ENCODE peak calls at places on chromosomes 7 and 10, in ten cellular contexts. One of them, this sample, is unnamed.

GRCh38 chr7:128957613-128958012 is 19.9 kb downstream of the IRF5 start:
- DNase-seq in right cardiac atrium: no peak
- DNase-seq in endothelial cell: no peak
- DNase-seq in stimulated activated CD8-positive, alpha-beta memory T cell treated with anti-CD3 and anti-CD28 coated beads, Interleukin-15, amount 100 ng/mL, for 24 hours: no peak
- DNase-seq in T-cell: no peak
- DNase-seq in Ammon's horn: no peak
- DNase-seq in naive thymus-derived CD8-positive, alpha-beta T cell: no peak
- DNase-seq in EH: no peak
- DNase-seq in NCI-H2227 treated with DMSO at 0.1 percent for 48 hours: no peak
- DNase-seq in adrenal gland: no peak
- DNase-seq in this sample: no peak

GRCh38 chr7:30436518-30436917 is 42.1 kb downstream of the NOD1 start:
- DNase-seq in right cardiac atrium: no peak
- DNase-seq in endothelial cell: no peak
- DNase-seq in stimulated activated CD8-positive, alpha-beta memory T cell treated with anti-CD3 and anti-CD28 coated beads, Interleukin-15, amount 100 ng/mL, for 24 hours: no peak
- DNase-seq in T-cell: no peak
- DNase-seq in Ammon's horn: no peak
- DNase-seq in naive thymus-derived CD8-positive, alpha-beta T cell: no peak
- DNase-seq in EH: no peak
- DNase-seq in NCI-H2227 treated with DMSO at 0.1 percent for 48 hours: no peak
- DNase-seq in adrenal gland: no peak
- DNase-seq in this sample: no peak

GRCh38 chr10:46514431-46514861 is 42.0 kb downstream of the GPRIN2 start:
- DNase-seq in right cardiac atrium: peak
- DNase-seq in endothelial cell: no peak
- DNase-seq in stimulated activated CD8-positive, alpha-beta memory T cell treated with anti-CD3 and anti-CD28 coated beads, Interleukin-15, amount 100 ng/mL, for 24 hours: no peak
- DNase-seq in T-cell: no peak
- DNase-seq in Ammon's horn: no peak
- DNase-seq in naive thymus-derived CD8-positive, alpha-beta T cell: peak
- DNase-seq in EH: no peak
- DNase-seq in NCI-H2227 treated with DMSO at 0.1 percent for 48 hours: no peak
- DNase-seq in adrenal gland: peak
- DNase-seq in this sample: no peak

GRCh38 chr7:47827886-47828285 is 120.4 kb downstream of the PKD1L1 start:
- DNase-seq in right cardiac atrium: no peak
- DNase-seq in endothelial cell: no peak
- DNase-seq in stimulated activated CD8-positive, alpha-beta memory T cell treated with anti-CD3 and anti-CD28 coated beads, Interleukin-15, amount 100 ng/mL, for 24 hours: no peak
- DNase-seq in T-cell: no peak
- DNase-seq in Ammon's horn: no peak
- DNase-seq in naive thymus-derived CD8-positive, alpha-beta T cell: no peak
- DNase-seq in EH: no peak
- DNase-seq in NCI-H2227 treated with DMSO at 0.1 percent for 48 hours: no peak
- DNase-seq in adrenal gland: no peak
- DNase-seq in this sample: no peak

GRCh38 chr7:38105874-38106483 is 72.1 kb upstream of the STARD3NL start:
- DNase-seq in right cardiac atrium: peak
- DNase-seq in endothelial cell: no peak
- DNase-seq in stimulated activated CD8-positive, alpha-beta memory T cell treated with anti-CD3 and anti-CD28 coated beads, Interleukin-15, amount 100 ng/mL, for 24 hours: no peak
- DNase-seq in T-cell: no peak
- DNase-seq in Ammon's horn: peak
- DNase-seq in naive thymus-derived CD8-positive, alpha-beta T cell: no peak
- DNase-seq in EH: peak
- DNase-seq in NCI-H2227 treated with DMSO at 0.1 percent for 48 hours: peak
- DNase-seq in adrenal gland: peak
- DNase-seq in this sample: no peak

GRCh38 chr7:139153832-139154231 is 44.3 kb upstream of the ZC3HAV1 start:
- DNase-seq in right cardiac atrium: no peak
- DNase-seq in endothelial cell: no peak
- DNase-seq in stimulated activated CD8-positive, alpha-beta memory T cell treated with anti-CD3 and anti-CD28 coated beads, Interleukin-15, amount 100 ng/mL, for 24 hours: no peak
- DNase-seq in T-cell: no peak
- DNase-seq in Ammon's horn: no peak
- DNase-seq in naive thymus-derived CD8-positive, alpha-beta T cell: no peak
- DNase-seq in EH: peak
- DNase-seq in NCI-H2227 treated with DMSO at 0.1 percent for 48 hours: no peak
- DNase-seq in adrenal gland: no peak
- DNase-seq in this sample: no peak

GRCh38 chr10:11183000-11183399 is 165.3 kb downstream of the CELF2 start:
- DNase-seq in right cardiac atrium: no peak
- DNase-seq in endothelial cell: no peak
- DNase-seq in stimulated activated CD8-positive, alpha-beta memory T cell treated with anti-CD3 and anti-CD28 coated beads, Interleukin-15, amount 100 ng/mL, for 24 hours: no peak
- DNase-seq in T-cell: no peak
- DNase-seq in Ammon's horn: no peak
- DNase-seq in naive thymus-derived CD8-positive, alpha-beta T cell: no peak
- DNase-seq in EH: no peak
- DNase-seq in NCI-H2227 treated with DMSO at 0.1 percent for 48 hours: no peak
- DNase-seq in adrenal gland: no peak
- DNase-seq in this sample: no peak

GRCh38 chr7:40880581-40880980 is 745.8 kb downstream of the SUGCT start:
- DNase-seq in right cardiac atrium: no peak
- DNase-seq in endothelial cell: no peak
- DNase-seq in stimulated activated CD8-positive, alpha-beta memory T cell treated with anti-CD3 and anti-CD28 coated beads, Interleukin-15, amount 100 ng/mL, for 24 hours: no peak
- DNase-seq in T-cell: no peak
- DNase-seq in Ammon's horn: no peak
- DNase-seq in naive thymus-derived CD8-positive, alpha-beta T cell: no peak
- DNase-seq in EH: no peak
- DNase-seq in NCI-H2227 treated with DMSO at 0.1 percent for 48 hours: no peak
- DNase-seq in adrenal gland: no peak
- DNase-seq in this sample: no peak

GRCh38 chr7:103632972-103633371 is 187.0 kb upstream of the SLC26A5 start:
- DNase-seq in right cardiac atrium: no peak
- DNase-seq in endothelial cell: no peak
- DNase-seq in stimulated activated CD8-positive, alpha-beta memory T cell treated with anti-CD3 and anti-CD28 coated beads, Interleukin-15, amount 100 ng/mL, for 24 hours: no peak
- DNase-seq in T-cell: no peak
- DNase-seq in Ammon's horn: no peak
- DNase-seq in naive thymus-derived CD8-positive, alpha-beta T cell: no peak
- DNase-seq in EH: peak
- DNase-seq in NCI-H2227 treated with DMSO at 0.1 percent for 48 hours: no peak
- DNase-seq in adrenal gland: no peak
- DNase-seq in this sample: no peak

GRCh38 chr10:79148452-79149344 is 79.9 kb downstream of the ZMIZ1 start:
- DNase-seq in right cardiac atrium: peak
- DNase-seq in endothelial cell: no peak
- DNase-seq in stimulated activated CD8-positive, alpha-beta memory T cell treated with anti-CD3 and anti-CD28 coated beads, Interleukin-15, amount 100 ng/mL, for 24 hours: no peak
- DNase-seq in T-cell: no peak
- DNase-seq in Ammon's horn: peak
- DNase-seq in naive thymus-derived CD8-positive, alpha-beta T cell: no peak
- DNase-seq in EH: peak
- DNase-seq in NCI-H2227 treated with DMSO at 0.1 percent for 48 hours: no peak
- DNase-seq in adrenal gland: peak
- DNase-seq in this sample: no peak

GRCh38 chr7:44969049-44969700 is 9.6 kb downstream of the MYO1G start:
- DNase-seq in right cardiac atrium: no peak
- DNase-seq in endothelial cell: no peak
- DNase-seq in stimulated activated CD8-positive, alpha-beta memory T cell treated with anti-CD3 and anti-CD28 coated beads, Interleukin-15, amount 100 ng/mL, for 24 hours: no peak
- DNase-seq in T-cell: no peak
- DNase-seq in Ammon's horn: no peak
- DNase-seq in naive thymus-derived CD8-positive, alpha-beta T cell: no peak
- DNase-seq in EH: no peak
- DNase-seq in NCI-H2227 treated with DMSO at 0.1 percent for 48 hours: no peak
- DNase-seq in adrenal gland: peak
- DNase-seq in this sample: no peak

GRCh38 chr10:101564490-101564991 is 23.5 kb downstream of the POLL start:
- DNase-seq in right cardiac atrium: peak
- DNase-seq in endothelial cell: no peak
- DNase-seq in stimulated activated CD8-positive, alpha-beta memory T cell treated with anti-CD3 and anti-CD28 coated beads, Interleukin-15, amount 100 ng/mL, for 24 hours: no peak
- DNase-seq in T-cell: no peak
- DNase-seq in Ammon's horn: no peak
- DNase-seq in naive thymus-derived CD8-positive, alpha-beta T cell: peak
- DNase-seq in EH: no peak
- DNase-seq in NCI-H2227 treated with DMSO at 0.1 percent for 48 hours: no peak
- DNase-seq in adrenal gland: peak
- DNase-seq in this sample: no peak

GRCh38 chr10:15399060-15399661 is 28.1 kb upstream of the FAM171A1 start:
- DNase-seq in right cardiac atrium: no peak
- DNase-seq in endothelial cell: no peak
- DNase-seq in stimulated activated CD8-positive, alpha-beta memory T cell treated with anti-CD3 and anti-CD28 coated beads, Interleukin-15, amount 100 ng/mL, for 24 hours: no peak
- DNase-seq in T-cell: no peak
- DNase-seq in Ammon's horn: no peak
- DNase-seq in naive thymus-derived CD8-positive, alpha-beta T cell: no peak
- DNase-seq in EH: no peak
- DNase-seq in NCI-H2227 treated with DMSO at 0.1 percent for 48 hours: no peak
- DNase-seq in adrenal gland: no peak
- DNase-seq in this sample: no peak

GRCh38 chr7:72170489-72170888 is 241.6 kb downstream of the CALN1 start:
- DNase-seq in right cardiac atrium: no peak
- DNase-seq in endothelial cell: no peak
- DNase-seq in stimulated activated CD8-positive, alpha-beta memory T cell treated with anti-CD3 and anti-CD28 coated beads, Interleukin-15, amount 100 ng/mL, for 24 hours: no peak
- DNase-seq in T-cell: no peak
- DNase-seq in Ammon's horn: no peak
- DNase-seq in naive thymus-derived CD8-positive, alpha-beta T cell: no peak
- DNase-seq in EH: no peak
- DNase-seq in NCI-H2227 treated with DMSO at 0.1 percent for 48 hours: no peak
- DNase-seq in adrenal gland: no peak
- DNase-seq in this sample: no peak

GRCh38 chr10:111128331-111129167 is 51.7 kb downstream of the ADRA2A start:
- DNase-seq in right cardiac atrium: no peak
- DNase-seq in endothelial cell: no peak
- DNase-seq in stimulated activated CD8-positive, alpha-beta memory T cell treated with anti-CD3 and anti-CD28 coated beads, Interleukin-15, amount 100 ng/mL, for 24 hours: no peak
- DNase-seq in T-cell: no peak
- DNase-seq in Ammon's horn: peak
- DNase-seq in naive thymus-derived CD8-positive, alpha-beta T cell: no peak
- DNase-seq in EH: peak
- DNase-seq in NCI-H2227 treated with DMSO at 0.1 percent for 48 hours: no peak
- DNase-seq in adrenal gland: peak
- DNase-seq in this sample: no peak

GRCh38 chr7:142568430-142569097 is 180.7 kb upstream of the PRSS1 start:
- DNase-seq in right cardiac atrium: no peak
- DNase-seq in endothelial cell: no peak
- DNase-seq in stimulated activated CD8-positive, alpha-beta memory T cell treated with anti-CD3 and anti-CD28 coated beads, Interleukin-15, amount 100 ng/mL, for 24 hours: no peak
- DNase-seq in T-cell: no peak
- DNase-seq in Ammon's horn: no peak
- DNase-seq in naive thymus-derived CD8-positive, alpha-beta T cell: no peak
- DNase-seq in EH: peak
- DNase-seq in NCI-H2227 treated with DMSO at 0.1 percent for 48 hours: no peak
- DNase-seq in adrenal gland: no peak
- DNase-seq in this sample: no peak

GRCh38 chr7:81627565-81628287 is 142.1 kb downstream of the HGF start:
- DNase-seq in right cardiac atrium: no peak
- DNase-seq in endothelial cell: no peak
- DNase-seq in stimulated activated CD8-positive, alpha-beta memory T cell treated with anti-CD3 and anti-CD28 coated beads, Interleukin-15, amount 100 ng/mL, for 24 hours: no peak
- DNase-seq in T-cell: no peak
- DNase-seq in Ammon's horn: no peak
- DNase-seq in naive thymus-derived CD8-positive, alpha-beta T cell: no peak
- DNase-seq in EH: peak
- DNase-seq in NCI-H2227 treated with DMSO at 0.1 percent for 48 hours: no peak
- DNase-seq in adrenal gland: no peak
- DNase-seq in this sample: no peak

GRCh38 chr10:64733980-64734379 is 1212.8 kb downstream of the REEP3 start:
- DNase-seq in right cardiac atrium: no peak
- DNase-seq in endothelial cell: peak
- DNase-seq in stimulated activated CD8-positive, alpha-beta memory T cell treated with anti-CD3 and anti-CD28 coated beads, Interleukin-15, amount 100 ng/mL, for 24 hours: no peak
- DNase-seq in T-cell: no peak
- DNase-seq in Ammon's horn: peak
- DNase-seq in naive thymus-derived CD8-positive, alpha-beta T cell: no peak
- DNase-seq in EH: no peak
- DNase-seq in NCI-H2227 treated with DMSO at 0.1 percent for 48 hours: no peak
- DNase-seq in adrenal gland: no peak
- DNase-seq in this sample: peak

GRCh38 chr7:114649689-114650088 is 235.1 kb downstream of the FOXP2 start:
- DNase-seq in right cardiac atrium: no peak
- DNase-seq in endothelial cell: no peak
- DNase-seq in stimulated activated CD8-positive, alpha-beta memory T cell treated with anti-CD3 and anti-CD28 coated beads, Interleukin-15, amount 100 ng/mL, for 24 hours: no peak
- DNase-seq in T-cell: no peak
- DNase-seq in Ammon's horn: no peak
- DNase-seq in naive thymus-derived CD8-positive, alpha-beta T cell: no peak
- DNase-seq in EH: no peak
- DNase-seq in NCI-H2227 treated with DMSO at 0.1 percent for 48 hours: no peak
- DNase-seq in adrenal gland: no peak
- DNase-seq in this sample: no peak

GRCh38 chr7:106542550-106543220 is 118.3 kb downstream of the CCDC71L start:
- DNase-seq in right cardiac atrium: no peak
- DNase-seq in endothelial cell: peak
- DNase-seq in stimulated activated CD8-positive, alpha-beta memory T cell treated with anti-CD3 and anti-CD28 coated beads, Interleukin-15, amount 100 ng/mL, for 24 hours: no peak
- DNase-seq in T-cell: no peak
- DNase-seq in Ammon's horn: peak
- DNase-seq in naive thymus-derived CD8-positive, alpha-beta T cell: no peak
- DNase-seq in EH: peak
- DNase-seq in NCI-H2227 treated with DMSO at 0.1 percent for 48 hours: peak
- DNase-seq in adrenal gland: peak
- DNase-seq in this sample: peak

GRCh38 chr7:85424298-85424697 is 237.4 kb upstream of the SEMA3D start:
- DNase-seq in right cardiac atrium: peak
- DNase-seq in endothelial cell: no peak
- DNase-seq in stimulated activated CD8-positive, alpha-beta memory T cell treated with anti-CD3 and anti-CD28 coated beads, Interleukin-15, amount 100 ng/mL, for 24 hours: no peak
- DNase-seq in T-cell: no peak
- DNase-seq in Ammon's horn: no peak
- DNase-seq in naive thymus-derived CD8-positive, alpha-beta T cell: no peak
- DNase-seq in EH: no peak
- DNase-seq in NCI-H2227 treated with DMSO at 0.1 percent for 48 hours: no peak
- DNase-seq in adrenal gland: no peak
- DNase-seq in this sample: no peak

GRCh38 chr7:130721486-130722277 is 12.3 kb downstream of the KLF14 start:
- DNase-seq in right cardiac atrium: peak
- DNase-seq in endothelial cell: peak
- DNase-seq in stimulated activated CD8-positive, alpha-beta memory T cell treated with anti-CD3 and anti-CD28 coated beads, Interleukin-15, amount 100 ng/mL, for 24 hours: no peak
- DNase-seq in T-cell: no peak
- DNase-seq in Ammon's horn: peak
- DNase-seq in naive thymus-derived CD8-positive, alpha-beta T cell: peak
- DNase-seq in EH: peak
- DNase-seq in NCI-H2227 treated with DMSO at 0.1 percent for 48 hours: peak
- DNase-seq in adrenal gland: peak
- DNase-seq in this sample: peak

GRCh38 chr7:121798076-121798475 is 74.9 kb upstream of the PTPRZ1 start:
- DNase-seq in right cardiac atrium: no peak
- DNase-seq in endothelial cell: no peak
- DNase-seq in stimulated activated CD8-positive, alpha-beta memory T cell treated with anti-CD3 and anti-CD28 coated beads, Interleukin-15, amount 100 ng/mL, for 24 hours: no peak
- DNase-seq in T-cell: no peak
- DNase-seq in Ammon's horn: peak
- DNase-seq in naive thymus-derived CD8-positive, alpha-beta T cell: no peak
- DNase-seq in EH: no peak
- DNase-seq in NCI-H2227 treated with DMSO at 0.1 percent for 48 hours: no peak
- DNase-seq in adrenal gland: no peak
- DNase-seq in this sample: no peak

GRCh38 chr7:31735991-31736982 is 49.3 kb downstream of the PPP1R17 start:
- DNase-seq in right cardiac atrium: peak
- DNase-seq in endothelial cell: peak
- DNase-seq in stimulated activated CD8-positive, alpha-beta memory T cell treated with anti-CD3 and anti-CD28 coated beads, Interleukin-15, amount 100 ng/mL, for 24 hours: no peak
- DNase-seq in T-cell: no peak
- DNase-seq in Ammon's horn: peak
- DNase-seq in naive thymus-derived CD8-positive, alpha-beta T cell: no peak
- DNase-seq in EH: peak
- DNase-seq in NCI-H2227 treated with DMSO at 0.1 percent for 48 hours: peak
- DNase-seq in adrenal gland: peak
- DNase-seq in this sample: peak

GRCh38 chr7:64867863-64868440 is 35.1 kb upstream of the ZNF273 start:
- DNase-seq in right cardiac atrium: peak
- DNase-seq in endothelial cell: no peak
- DNase-seq in stimulated activated CD8-positive, alpha-beta memory T cell treated with anti-CD3 and anti-CD28 coated beads, Interleukin-15, amount 100 ng/mL, for 24 hours: no peak
- DNase-seq in T-cell: no peak
- DNase-seq in Ammon's horn: no peak
- DNase-seq in naive thymus-derived CD8-positive, alpha-beta T cell: no peak
- DNase-seq in EH: no peak
- DNase-seq in NCI-H2227 treated with DMSO at 0.1 percent for 48 hours: no peak
- DNase-seq in adrenal gland: no peak
- DNase-seq in this sample: no peak

GRCh38 chr10:103595933-103596726 is 102.6 kb downstream of the NEURL1 start:
- DNase-seq in right cardiac atrium: peak
- DNase-seq in endothelial cell: no peak
- DNase-seq in stimulated activated CD8-positive, alpha-beta memory T cell treated with anti-CD3 and anti-CD28 coated beads, Interleukin-15, amount 100 ng/mL, for 24 hours: no peak
- DNase-seq in T-cell: no peak
- DNase-seq in Ammon's horn: no peak
- DNase-seq in naive thymus-derived CD8-positive, alpha-beta T cell: no peak
- DNase-seq in EH: no peak
- DNase-seq in NCI-H2227 treated with DMSO at 0.1 percent for 48 hours: no peak
- DNase-seq in adrenal gland: no peak
- DNase-seq in this sample: no peak

GRCh38 chr10:132627736-132628512 is 90.3 kb downstream of the INPP5A start:
- DNase-seq in right cardiac atrium: peak
- DNase-seq in endothelial cell: no peak
- DNase-seq in stimulated activated CD8-positive, alpha-beta memory T cell treated with anti-CD3 and anti-CD28 coated beads, Interleukin-15, amount 100 ng/mL, for 24 hours: no peak
- DNase-seq in T-cell: no peak
- DNase-seq in Ammon's horn: peak
- DNase-seq in naive thymus-derived CD8-positive, alpha-beta T cell: no peak
- DNase-seq in EH: peak
- DNase-seq in NCI-H2227 treated with DMSO at 0.1 percent for 48 hours: no peak
- DNase-seq in adrenal gland: no peak
- DNase-seq in this sample: no peak

GRCh38 chr10:48273741-48274140 is 755 bp downstream of the FRMPD2 start:
- DNase-seq in right cardiac atrium: no peak
- DNase-seq in endothelial cell: no peak
- DNase-seq in stimulated activated CD8-positive, alpha-beta memory T cell treated with anti-CD3 and anti-CD28 coated beads, Interleukin-15, amount 100 ng/mL, for 24 hours: no peak
- DNase-seq in T-cell: no peak
- DNase-seq in Ammon's horn: no peak
- DNase-seq in naive thymus-derived CD8-positive, alpha-beta T cell: no peak
- DNase-seq in EH: no peak
- DNase-seq in NCI-H2227 treated with DMSO at 0.1 percent for 48 hours: no peak
- DNase-seq in adrenal gland: no peak
- DNase-seq in this sample: no peak

This sample was measured in HuH-7.5.